ENCODE peak calls at places on chromosomes 6 and 20, in seven cellular contexts. V is memory B cell; E is AG08396; O is neuronal stem cell; T is lung; L is activated T-cell treated with anti-CD3 and anti-CD28 coated beads, Interleukin-2, amount 50 U/mL, for 24 hours; C is endothelial cell. W is an unnamed sample.

GRCh38 chr6:35508542-35508941 is 4.2 kb downstream of the TULP1 start:
- DNase-seq in V (no peak), E (no peak), O (no peak), T (no peak), L (no peak), C (no peak), W (no peak)

GRCh38 chr20:53643031-53643832 is 49.6 kb upstream of the ZNF217 start:
- DNase-seq in V (peak), E (peak), O (no peak), T (peak), L (peak), C (no peak), W (no peak)

GRCh38 chr6:54617730-54618129 is 228.8 kb upstream of the FAM83B start:
- DNase-seq in V (no peak), E (peak), O (no peak), T (no peak), L (no peak), C (no peak), W (no peak)

GRCh38 chr6:139135578-139136545 is 982 bp downstream of the HECA start:
- DNase-seq in V (peak), E (peak), O (no peak), T (peak), L (peak), C (peak), W (peak)

GRCh38 chr6:39816744-39817143 is 24.6 kb downstream of the DAAM2 start:
- DNase-seq in V (no peak), E (no peak), O (no peak), T (no peak), L (no peak), C (no peak), W (no peak)

GRCh38 chr6:159762681-159763293 is 942 bp downstream of the ACAT2 start:
- DNase-seq in V (peak), E (no peak), O (no peak), T (no peak), L (no peak), C (no peak), W (no peak)

GRCh38 chr6:46220351-46221220 is 49.8 kb upstream of the ENPP5 start:
- DNase-seq in V (peak), E (no peak), O (no peak), T (no peak), L (no peak), C (no peak), W (no peak)

GRCh38 chr20:59835057-59835447 is 98.4 kb downstream of the SYCP2 start:
- DNase-seq in V (no peak), E (peak), O (no peak), T (peak), L (no peak), C (no peak), W (no peak)

GRCh38 chr6:44297063-44298038 is 15.8 kb downstream of the AARS2 start:
- DNase-seq in V (no peak), E (peak), O (peak), T (no peak), L (peak), C (peak), W (peak)

GRCh38 chr6:6972456-6972855 is 135.3 kb upstream of the RREB1 start:
- DNase-seq in V (no peak), E (no peak), O (no peak), T (no peak), L (no peak), C (no peak), W (no peak)

GRCh38 chr20:21505161-21505809 is 8.6 kb downstream of the NKX2-2 start:
- DNase-seq in V (peak), E (peak), O (peak), T (peak), L (peak), C (peak), W (peak)

GRCh38 chr6:108798672-108799355 is 49.4 kb upstream of the ARMC2 start:
- DNase-seq in V (no peak), E (no peak), O (no peak), T (no peak), L (peak), C (peak), W (no peak)

GRCh38 chr6:139944131-139944530 is 569.7 kb upstream of the CITED2 start:
- DNase-seq in V (no peak), E (no peak), O (no peak), T (no peak), L (no peak), C (no peak), W (no peak)

GRCh38 chr20:63892402-63892801 is 2.5 kb upstream of the DNAJC5 start:
- DNase-seq in V (no peak), E (no peak), O (no peak), T (no peak), L (no peak), C (no peak), W (no peak)

GRCh38 chr20:23649242-23649641 is 11.5 kb upstream of the CST3 start:
- DNase-seq in V (no peak), E (no peak), O (no peak), T (no peak), L (no peak), C (no peak), W (no peak)

GRCh38 chr6:33627876-33628275 is 6.8 kb downstream of the ITPR3 start:
- DNase-seq in V (no peak), E (no peak), O (no peak), T (peak), L (no peak), C (no peak), W (no peak)

GRCh38 chr6:29864037-29864795 is 36.6 kb downstream of the HLA-G start:
- DNase-seq in V (no peak), E (no peak), O (no peak), T (no peak), L (no peak), C (no peak), W (peak)

GRCh38 chr6:169933251-169933821 is 181.9 kb downstream of the ERMARD start:
- DNase-seq in V (no peak), E (no peak), O (no peak), T (no peak), L (no peak), C (no peak), W (no peak)

GRCh38 chr6:170046786-170047626 is 243.9 kb downstream of the DLL1 start:
- DNase-seq in V (no peak), E (no peak), O (no peak), T (no peak), L (no peak), C (no peak), W (no peak)

GRCh38 chr6:107318100-107318736 is 141.1 kb downstream of the PDSS2 start:
- DNase-seq in V (peak), E (peak), O (peak), T (peak), L (peak), C (peak), W (peak)

GRCh38 chr20:23349338-23350006 is 1.1 kb upstream of the NXT1 start:
- DNase-seq in V (no peak), E (no peak), O (no peak), T (peak), L (peak), C (no peak), W (no peak)

GRCh38 chr20:21156266-21156665 is 30.4 kb downstream of the KIZ start:
- DNase-seq in V (no peak), E (peak), O (no peak), T (no peak), L (no peak), C (no peak), W (no peak)

GRCh38 chr6:32854376-32855178 is 585 bp downstream of the PSMB9 start:
- DNase-seq in V (peak), E (peak), O (no peak), T (peak), L (peak), C (no peak), W (no peak)

GRCh38 chr6:44489912-44490604 is 102.6 kb downstream of the CDC5L start:
- DNase-seq in V (no peak), E (peak), O (no peak), T (no peak), L (no peak), C (no peak), W (no peak)

GRCh38 chr6:15301179-15302006 is 55.5 kb downstream of the JARID2 start:
- DNase-seq in V (no peak), E (no peak), O (no peak), T (no peak), L (no peak), C (no peak), W (no peak)

GRCh38 chr6:131197716-131198115 is 62.4 kb downstream of the AKAP7 start:
- DNase-seq in V (no peak), E (no peak), O (no peak), T (no peak), L (peak), C (no peak), W (no peak)

W was measured in WTC11.